ENCODE peak calls at places on chromosome 4, in eight cellular contexts. One of them, this sample, is unnamed.

GRCh38 chr4:40736910-40737309 is 12.8 kb upstream of the NSUN7 start:
- DNase-seq in H9: no peak
- DNase-seq in fibroblast of lung: peak; percentile 72
- DNase-seq in K562: no peak
- DNase-seq in MM.1S: peak; percentile 69
- DNase-seq in HCT116: peak; percentile 31
- DNase-seq in neural progenitor cell: peak; percentile 34
- DNase-seq in hepatocyte: peak; percentile 28
- DNase-seq in this sample: peak; percentile 59

GRCh38 chr4:169625886-169626285 is 5.5 kb downstream of the CLCN3 start:
- DNase-seq in HCT116: no peak
- DNase-seq in hepatocyte: no peak
- DNase-seq in neural progenitor cell: no peak
- DNase-seq in MM.1S: no peak
- DNase-seq in H9: no peak
- DNase-seq in fibroblast of lung: no peak
- DNase-seq in K562: peak; percentile 48
- DNase-seq in this sample: no peak

GRCh38 chr4:41013746-41014145 is 200.6 kb downstream of the APBB2 start:
- DNase-seq in HCT116: no peak
- DNase-seq in hepatocyte: no peak
- DNase-seq in neural progenitor cell: no peak
- DNase-seq in K562: no peak
- DNase-seq in MM.1S: no peak
- DNase-seq in H9: no peak
- DNase-seq in fibroblast of lung: no peak
- DNase-seq in this sample: no peak

GRCh38 chr4:176799653-176800052 is 6.9 kb upstream of the VEGFC start:
- DNase-seq in neural progenitor cell: no peak
- DNase-seq in H9: no peak
- DNase-seq in fibroblast of lung: no peak
- DNase-seq in HCT116: no peak
- DNase-seq in hepatocyte: no peak
- DNase-seq in MM.1S: no peak
- DNase-seq in K562: no peak
- DNase-seq in this sample: no peak

GRCh38 chr4:13665711-13666660 is 38.5 kb upstream of the BOD1L1 start:
- DNase-seq in HCT116: no peak
- DNase-seq in MM.1S: no peak
- DNase-seq in hepatocyte: no peak
- DNase-seq in fibroblast of lung: no peak
- DNase-seq in K562: no peak
- DNase-seq in neural progenitor cell: no peak
- DNase-seq in H9: no peak
- DNase-seq in this sample: no peak

GRCh38 chr4:151389316-151389715 is 19.7 kb upstream of the FHIP1A start:
- DNase-seq in HCT116: no peak
- DNase-seq in H9: no peak
- DNase-seq in fibroblast of lung: no peak
- DNase-seq in neural progenitor cell: no peak
- DNase-seq in K562: no peak
- DNase-seq in hepatocyte: no peak
- DNase-seq in MM.1S: no peak
- DNase-seq in this sample: peak; percentile 85

GRCh38 chr4:85084371-85085170 is 118.1 kb upstream of the WDFY3 start:
- DNase-seq in HCT116: peak; percentile 75
- DNase-seq in neural progenitor cell: peak; percentile 81
- DNase-seq in fibroblast of lung: peak; percentile 83
- DNase-seq in hepatocyte: peak; percentile 84
- DNase-seq in MM.1S: peak; percentile 77
- DNase-seq in H9: no peak
- DNase-seq in K562: peak; percentile 35
- DNase-seq in this sample: peak; percentile 74

GRCh38 chr4:98232202-98232601 is 29.0 kb upstream of the RAP1GDS1 start:
- DNase-seq in H9: no peak
- DNase-seq in hepatocyte: no peak
- DNase-seq in neural progenitor cell: no peak
- DNase-seq in K562: no peak
- DNase-seq in fibroblast of lung: peak; percentile 32
- DNase-seq in MM.1S: no peak
- DNase-seq in HCT116: no peak
- DNase-seq in this sample: peak; percentile 26

GRCh38 chr4:31220921-31221320 is 500.8 kb downstream of the PCDH7 start:
- DNase-seq in hepatocyte: no peak
- DNase-seq in fibroblast of lung: no peak
- DNase-seq in K562: no peak
- DNase-seq in MM.1S: no peak
- DNase-seq in HCT116: no peak
- DNase-seq in H9: no peak
- DNase-seq in neural progenitor cell: no peak
- DNase-seq in this sample: no peak
- H4K20me1 ChIP-seq in hepatocyte: no peaks in the 10 kb centered on the region
- H4K20me1 ChIP-seq in fibroblast of lung: no peaks in the 10 kb centered on the region
- H4K20me1 ChIP-seq in K562: no peaks in the 10 kb centered on the region
- H4K20me1 ChIP-seq in MM.1S: no peaks in the 10 kb centered on the region
- H4K20me1 ChIP-seq in HCT116: no peaks in the 10 kb centered on the region
- H4K20me1 ChIP-seq in H9: no peaks in the 10 kb centered on the region
- H4K20me1 ChIP-seq in neural progenitor cell: no peaks in the 10 kb centered on the region
- H4K20me1 ChIP-seq in this sample: no peaks in the 10 kb centered on the region

GRCh38 chr4:30770049-30770549 is 49.9 kb downstream of the PCDH7 start:
- DNase-seq in neural progenitor cell: no peak
- DNase-seq in K562: no peak
- DNase-seq in MM.1S: no peak
- DNase-seq in H9: no peak
- DNase-seq in HCT116: peak; percentile 97
- DNase-seq in fibroblast of lung: peak; percentile 80
- DNase-seq in hepatocyte: no peak
- DNase-seq in this sample: no peak

GRCh38 chr4:30767147-30767546 is 47.0 kb downstream of the PCDH7 start:
- DNase-seq in neural progenitor cell: no peak
- DNase-seq in H9: no peak
- DNase-seq in hepatocyte: no peak
- DNase-seq in HCT116: peak; percentile 72
- DNase-seq in MM.1S: no peak
- DNase-seq in K562: no peak
- DNase-seq in fibroblast of lung: no peak
- DNase-seq in this sample: no peak

GRCh38 chr4:30765022-30765421 is 44.9 kb downstream of the PCDH7 start:
- DNase-seq in neural progenitor cell: no peak
- DNase-seq in HCT116: no peak
- DNase-seq in hepatocyte: no peak
- DNase-seq in K562: no peak
- DNase-seq in MM.1S: no peak
- DNase-seq in fibroblast of lung: no peak
- DNase-seq in H9: no peak
- DNase-seq in this sample: no peak

GRCh38 chr4:30769093-30769492 is 48.9 kb downstream of the PCDH7 start:
- DNase-seq in K562: no peak
- DNase-seq in H9: no peak
- DNase-seq in fibroblast of lung: no peak
- DNase-seq in MM.1S: no peak
- DNase-seq in HCT116: no peak
- DNase-seq in hepatocyte: no peak
- DNase-seq in neural progenitor cell: peak; percentile 10
- DNase-seq in this sample: no peak

DNA sequence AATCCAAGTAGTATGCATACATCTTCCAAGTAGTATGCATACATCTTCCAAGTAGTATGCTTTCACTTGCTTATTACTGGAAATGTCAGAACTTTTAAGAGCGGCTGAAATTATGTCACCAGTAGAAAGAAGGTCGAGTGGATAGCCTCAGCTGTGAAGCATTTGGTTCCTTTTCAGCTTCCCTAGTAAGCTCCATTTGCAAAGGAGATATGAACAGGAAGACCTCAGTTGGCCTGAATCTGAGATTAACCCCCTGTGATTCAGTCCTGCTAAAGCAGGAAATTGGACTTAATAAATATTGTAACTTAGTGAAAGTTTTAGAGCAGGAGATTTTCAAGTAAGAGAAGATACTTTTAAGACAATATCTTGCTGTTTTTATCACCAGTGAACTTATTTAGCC is 48.1 kb downstream of the PCDH7 start:
- DNase-seq in fibroblast of lung: no peak
- DNase-seq in neural progenitor cell: no peak
- DNase-seq in MM.1S: no peak
- DNase-seq in K562: no peak
- DNase-seq in H9: no peak
- DNase-seq in HCT116: no peak
- DNase-seq in hepatocyte: no peak
- DNase-seq in this sample: no peak
- H3K27ac ChIP-seq in fibroblast of lung: no peak overlapping the region
- H3K27ac ChIP-seq in neural progenitor cell: no peak overlapping the region
- H3K27ac ChIP-seq in MM.1S: no peak overlapping the region
- H3K27ac ChIP-seq in K562: no peak overlapping the region
- H3K27ac ChIP-seq in H9: no peak overlapping the region
- H3K27ac ChIP-seq in HCT116: peak overlapping the region; percentile 100
- H3K27ac ChIP-seq in hepatocyte: no peak overlapping the region
- H3K27ac ChIP-seq in this sample: no peak overlapping the region

GRCh38 chr4:153485374-153485773 is 19.2 kb downstream of the TMEM131L start:
- DNase-seq in neural progenitor cell: no peak
- DNase-seq in fibroblast of lung: no peak
- DNase-seq in hepatocyte: no peak
- DNase-seq in H9: no peak
- DNase-seq in HCT116: no peak
- DNase-seq in MM.1S: no peak
- DNase-seq in K562: no peak
- DNase-seq in this sample: no peak
- H4K20me1 ChIP-seq in neural progenitor cell: peaks cover 41% of the 10 kb centered on the region
- H4K20me1 ChIP-seq in fibroblast of lung: no peaks in the 10 kb centered on the region
- H4K20me1 ChIP-seq in hepatocyte: no peaks in the 10 kb centered on the region
- H4K20me1 ChIP-seq in H9: no peaks in the 10 kb centered on the region
- H4K20me1 ChIP-seq in HCT116: no peaks in the 10 kb centered on the region
- H4K20me1 ChIP-seq in MM.1S: no peaks in the 10 kb centered on the region
- H4K20me1 ChIP-seq in K562: no peaks in the 10 kb centered on the region
- H4K20me1 ChIP-seq in this sample: no peaks in the 10 kb centered on the region

GRCh38 chr4:122412547-122412946 is 33.7 kb downstream of the ADAD1 start:
- DNase-seq in MM.1S: no peak
- DNase-seq in K562: peak; percentile 10
- DNase-seq in hepatocyte: no peak
- DNase-seq in H9: no peak
- DNase-seq in neural progenitor cell: no peak
- DNase-seq in fibroblast of lung: peak; percentile 61
- DNase-seq in HCT116: no peak
- DNase-seq in this sample: peak; percentile 4
- H3K27ac ChIP-seq in MM.1S: no peak overlapping the region
- H3K27ac ChIP-seq in K562: peak overlapping the region; percentile 30
- H3K27ac ChIP-seq in hepatocyte: no peak overlapping the region
- H3K27ac ChIP-seq in H9: no peak overlapping the region
- H3K27ac ChIP-seq in neural progenitor cell: no peak overlapping the region
- H3K27ac ChIP-seq in fibroblast of lung: no peak overlapping the region
- H3K27ac ChIP-seq in HCT116: no peak overlapping the region
- H3K27ac ChIP-seq in this sample: no peak overlapping the region

DNA sequence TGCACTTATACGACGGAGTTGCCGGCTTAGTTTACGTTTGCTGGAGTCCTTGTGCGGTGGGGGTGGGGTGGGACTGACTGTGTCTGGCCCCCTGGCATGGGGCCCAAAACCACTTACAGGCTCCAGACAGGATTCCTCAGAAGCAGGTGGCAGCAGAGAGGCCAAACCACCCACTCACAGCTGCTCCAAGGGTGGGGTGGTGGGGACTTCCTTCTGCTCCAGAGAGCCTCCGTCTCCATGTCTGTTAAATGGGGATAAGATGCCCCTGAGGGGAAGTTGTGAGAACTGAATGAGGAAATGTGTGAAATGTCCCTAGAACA is 36.7 kb downstream of the PSAPL1 start:
- DNase-seq in fibroblast of lung: peak; percentile 19
- DNase-seq in H9: no peak
- DNase-seq in MM.1S: no peak
- DNase-seq in neural progenitor cell: no peak
- DNase-seq in K562: no peak
- DNase-seq in HCT116: no peak
- DNase-seq in hepatocyte: peak; percentile 74
- DNase-seq in this sample: no peak
- H4K20me1 ChIP-seq in fibroblast of lung: no peaks in the 10 kb centered on the region
- H4K20me1 ChIP-seq in H9: no peaks in the 10 kb centered on the region
- H4K20me1 ChIP-seq in MM.1S: no peaks in the 10 kb centered on the region
- H4K20me1 ChIP-seq in neural progenitor cell: no peaks in the 10 kb centered on the region
- H4K20me1 ChIP-seq in K562: peaks cover 7% of the 10 kb centered on the region
- H4K20me1 ChIP-seq in HCT116: no peaks in the 10 kb centered on the region
- H4K20me1 ChIP-seq in hepatocyte: no peaks in the 10 kb centered on the region
- H4K20me1 ChIP-seq in this sample: no peaks in the 10 kb centered on the region

DNA sequence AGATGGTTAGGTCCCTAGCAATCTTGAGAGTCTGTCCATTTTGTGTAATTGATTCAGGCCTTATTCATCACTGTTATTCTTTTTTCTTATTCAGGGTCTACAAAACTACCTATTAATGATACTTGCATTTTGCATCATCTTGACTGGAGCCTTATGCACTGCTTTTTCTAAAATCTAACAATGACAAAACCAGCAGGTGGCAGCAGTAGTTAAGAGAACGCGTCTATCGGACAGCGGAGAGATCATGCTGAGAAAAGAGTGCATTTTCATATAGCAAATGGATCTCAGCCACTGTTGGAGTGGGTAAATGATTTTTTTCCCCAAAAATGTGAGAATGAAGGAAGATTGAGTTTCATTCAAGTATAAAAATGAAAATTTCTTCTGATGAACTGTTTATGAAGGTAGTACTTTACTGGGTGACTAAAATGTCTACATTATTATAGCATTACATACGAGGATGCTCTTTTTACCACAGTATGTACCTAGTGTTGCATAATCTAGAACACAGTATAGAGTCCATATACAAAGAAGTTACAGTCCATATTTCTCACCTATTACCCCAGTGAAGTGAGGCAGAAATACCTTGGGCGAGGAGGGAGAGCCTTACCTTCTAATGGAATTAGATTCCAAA is 43.2 kb downstream of the TMEM144 start:
- DNase-seq in hepatocyte: peak; percentile 78
- DNase-seq in MM.1S: peak; percentile 65
- DNase-seq in fibroblast of lung: peak; percentile 71
- DNase-seq in neural progenitor cell: peak; percentile 76
- DNase-seq in HCT116: peak; percentile 27
- DNase-seq in H9: no peak
- DNase-seq in K562: no peak
- DNase-seq in this sample: peak; percentile 80
- H3K27ac ChIP-seq in hepatocyte: no peak overlapping the region
- H3K27ac ChIP-seq in MM.1S: peak overlapping the region; percentile 24
- H3K27ac ChIP-seq in fibroblast of lung: no peak overlapping the region
- H3K27ac ChIP-seq in neural progenitor cell: no peak overlapping the region
- H3K27ac ChIP-seq in HCT116: no peak overlapping the region
- H3K27ac ChIP-seq in H9: no peak overlapping the region
- H3K27ac ChIP-seq in K562: no peak overlapping the region
- H3K27ac ChIP-seq in this sample: no peak overlapping the region

GRCh38 chr4:173171987-173172386 is 3.4 kb downstream of the GALNT7 start:
- DNase-seq in MM.1S: no peak
- DNase-seq in HCT116: no peak
- DNase-seq in hepatocyte: no peak
- DNase-seq in H9: no peak
- DNase-seq in neural progenitor cell: no peak
- DNase-seq in K562: no peak
- DNase-seq in fibroblast of lung: no peak
- DNase-seq in this sample: no peak
- H4K20me1 ChIP-seq in MM.1S: no peaks in the 10 kb centered on the region
- H4K20me1 ChIP-seq in HCT116: no peaks in the 10 kb centered on the region
- H4K20me1 ChIP-seq in hepatocyte: peaks cover 12% of the 10 kb centered on the region
- H4K20me1 ChIP-seq in H9: no peaks in the 10 kb centered on the region
- H4K20me1 ChIP-seq in neural progenitor cell: peaks cover 69% of the 10 kb centered on the region
- H4K20me1 ChIP-seq in K562: no peaks in the 10 kb centered on the region
- H4K20me1 ChIP-seq in fibroblast of lung: no peaks in the 10 kb centered on the region
- H4K20me1 ChIP-seq in this sample: no peaks in the 10 kb centered on the region

This sample was measured in GM23248.